ENCODE peak calls at places on chromosome 9, in six cellular contexts. One of them, this sample, is unnamed.

GRCh38 chr9:32881948-32882347 is 98.6 kb downstream of the TMEM215 start:
- DNase-seq in HCT116: no peak
- DNase-seq in fibroblast of mammary gland: no peak
- DNase-seq in upper lobe of right lung: no peak
- DNase-seq in mucosa of descending colon: no peak
- DNase-seq in hepatocyte: no peak
- DNase-seq in this sample: no peak

GRCh38 chr9:75615284-75615683 is 275.2 kb upstream of the PCSK5 start:
- DNase-seq in mucosa of descending colon: no peak
- DNase-seq in fibroblast of mammary gland: no peak
- DNase-seq in HCT116: no peak
- DNase-seq in upper lobe of right lung: no peak
- DNase-seq in hepatocyte: peak
- DNase-seq in this sample: no peak

GRCh38 chr9:124046189-124046588 is 34.6 kb downstream of the LHX2 start:
- DNase-seq in HCT116: no peak
- DNase-seq in upper lobe of right lung: no peak
- DNase-seq in fibroblast of mammary gland: no peak
- DNase-seq in mucosa of descending colon: no peak
- DNase-seq in hepatocyte: no peak
- DNase-seq in this sample: no peak

GRCh38 chr9:24127519-24127918 is 301.5 kb upstream of the ELAVL2 start:
- DNase-seq in upper lobe of right lung: no peak
- DNase-seq in mucosa of descending colon: no peak
- DNase-seq in fibroblast of mammary gland: no peak
- DNase-seq in HCT116: no peak
- DNase-seq in hepatocyte: no peak
- DNase-seq in this sample: no peak

GRCh38 chr9:91805031-91805430 is 145.0 kb downstream of the ROR2 start:
- DNase-seq in mucosa of descending colon: no peak
- DNase-seq in fibroblast of mammary gland: no peak
- DNase-seq in upper lobe of right lung: no peak
- DNase-seq in HCT116: no peak
- DNase-seq in hepatocyte: no peak
- DNase-seq in this sample: peak

GRCh38 chr9:121765021-121765950 is 113.9 kb downstream of the DAB2IP start:
- DNase-seq in fibroblast of mammary gland: peak
- DNase-seq in HCT116: no peak
- DNase-seq in hepatocyte: peak
- DNase-seq in upper lobe of right lung: no peak
- DNase-seq in mucosa of descending colon: peak
- DNase-seq in this sample: no peak

GRCh38 chr9:119844431-119844830 is 475.2 kb upstream of the BRINP1 start:
- DNase-seq in upper lobe of right lung: no peak
- DNase-seq in mucosa of descending colon: no peak
- DNase-seq in fibroblast of mammary gland: no peak
- DNase-seq in HCT116: no peak
- DNase-seq in hepatocyte: no peak
- DNase-seq in this sample: no peak

GRCh38 chr9:4739587-4740372 is 1.2 kb downstream of the AK3 start:
- DNase-seq in upper lobe of right lung: peak
- DNase-seq in fibroblast of mammary gland: peak
- DNase-seq in mucosa of descending colon: no peak
- DNase-seq in hepatocyte: peak
- DNase-seq in HCT116: no peak
- DNase-seq in this sample: no peak

GRCh38 chr9:132670816-132671371 is 630 bp downstream of the GTF3C4 start:
- DNase-seq in upper lobe of right lung: peak
- DNase-seq in mucosa of descending colon: peak
- DNase-seq in hepatocyte: peak
- DNase-seq in HCT116: no peak
- DNase-seq in fibroblast of mammary gland: peak
- DNase-seq in this sample: no peak

GRCh38 chr9:38178282-38178681 is 109.3 kb upstream of the SHB start:
- DNase-seq in upper lobe of right lung: no peak
- DNase-seq in mucosa of descending colon: no peak
- DNase-seq in HCT116: peak
- DNase-seq in fibroblast of mammary gland: no peak
- DNase-seq in hepatocyte: no peak
- DNase-seq in this sample: no peak

GRCh38 chr9:126609711-126610388 is 3.9 kb upstream of the LMX1B start:
- DNase-seq in mucosa of descending colon: no peak
- DNase-seq in upper lobe of right lung: peak
- DNase-seq in fibroblast of mammary gland: no peak
- DNase-seq in hepatocyte: no peak
- DNase-seq in HCT116: no peak
- DNase-seq in this sample: peak

GRCh38 chr9:119533509-119533908 is 164.3 kb upstream of the BRINP1 start:
- DNase-seq in hepatocyte: peak
- DNase-seq in mucosa of descending colon: no peak
- DNase-seq in fibroblast of mammary gland: no peak
- DNase-seq in upper lobe of right lung: no peak
- DNase-seq in HCT116: no peak
- DNase-seq in this sample: no peak

GRCh38 chr9:76759726-76760125 is 4.5 kb upstream of the PCA3 start:
- DNase-seq in fibroblast of mammary gland: no peak
- DNase-seq in mucosa of descending colon: peak
- DNase-seq in HCT116: no peak
- DNase-seq in upper lobe of right lung: no peak
- DNase-seq in hepatocyte: no peak
- DNase-seq in this sample: no peak

GRCh38 chr9:10282084-10282483 is 330.7 kb downstream of the PTPRD start:
- DNase-seq in hepatocyte: no peak
- DNase-seq in HCT116: no peak
- DNase-seq in mucosa of descending colon: no peak
- DNase-seq in upper lobe of right lung: no peak
- DNase-seq in fibroblast of mammary gland: no peak
- DNase-seq in this sample: no peak

GRCh38 chr9:92151691-92152393 is 36.6 kb upstream of the SPTLC1 start:
- DNase-seq in hepatocyte: peak
- DNase-seq in HCT116: no peak
- DNase-seq in mucosa of descending colon: no peak
- DNase-seq in upper lobe of right lung: no peak
- DNase-seq in fibroblast of mammary gland: peak
- DNase-seq in this sample: no peak

GRCh38 chr9:106075568-106075967 is 381.2 kb downstream of the TMEM38B start:
- DNase-seq in fibroblast of mammary gland: peak
- DNase-seq in mucosa of descending colon: no peak
- DNase-seq in HCT116: no peak
- DNase-seq in hepatocyte: no peak
- DNase-seq in upper lobe of right lung: no peak
- DNase-seq in this sample: no peak

GRCh38 chr9:95807326-95807947 is 68.1 kb upstream of the ERCC6L2 start:
- DNase-seq in mucosa of descending colon: no peak
- DNase-seq in HCT116: no peak
- DNase-seq in hepatocyte: peak
- DNase-seq in upper lobe of right lung: no peak
- DNase-seq in fibroblast of mammary gland: no peak
- DNase-seq in this sample: no peak

GRCh38 chr9:104682642-104683041 is 11.7 kb upstream of the OR13D1 start:
- DNase-seq in upper lobe of right lung: no peak
- DNase-seq in HCT116: peak
- DNase-seq in fibroblast of mammary gland: peak
- DNase-seq in mucosa of descending colon: no peak
- DNase-seq in hepatocyte: peak
- DNase-seq in this sample: no peak

GRCh38 chr9:764105-764524 is 77.4 kb upstream of the DMRT1 start:
- DNase-seq in hepatocyte: peak
- DNase-seq in mucosa of descending colon: no peak
- DNase-seq in upper lobe of right lung: no peak
- DNase-seq in HCT116: peak
- DNase-seq in fibroblast of mammary gland: peak
- DNase-seq in this sample: no peak

GRCh38 chr9:130537346-130538050 is 41.9 kb upstream of the FUBP3 start:
- DNase-seq in HCT116: no peak
- DNase-seq in hepatocyte: no peak
- DNase-seq in upper lobe of right lung: no peak
- DNase-seq in mucosa of descending colon: no peak
- DNase-seq in fibroblast of mammary gland: peak
- DNase-seq in this sample: no peak

GRCh38 chr9:135914921-135915320 is 7.6 kb upstream of the CAMSAP1 start:
- DNase-seq in mucosa of descending colon: no peak
- DNase-seq in upper lobe of right lung: peak
- DNase-seq in fibroblast of mammary gland: peak
- DNase-seq in HCT116: no peak
- DNase-seq in hepatocyte: no peak
- DNase-seq in this sample: peak

GRCh38 chr9:126464694-126465441 is 138.2 kb downstream of the MVB12B start:
- DNase-seq in hepatocyte: no peak
- DNase-seq in upper lobe of right lung: peak
- DNase-seq in fibroblast of mammary gland: no peak
- DNase-seq in mucosa of descending colon: no peak
- DNase-seq in HCT116: no peak
- DNase-seq in this sample: no peak

GRCh38 chr9:16030513-16031185 is 477.8 kb downstream of the CCDC171 start:
- DNase-seq in fibroblast of mammary gland: peak
- DNase-seq in upper lobe of right lung: no peak
- DNase-seq in hepatocyte: no peak
- DNase-seq in mucosa of descending colon: no peak
- DNase-seq in HCT116: peak
- DNase-seq in this sample: no peak

GRCh38 chr9:20357207-20357503 is 265.1 kb downstream of the MLLT3 start:
- DNase-seq in fibroblast of mammary gland: no peak
- DNase-seq in upper lobe of right lung: no peak
- DNase-seq in mucosa of descending colon: no peak
- DNase-seq in hepatocyte: no peak
- DNase-seq in HCT116: no peak
- DNase-seq in this sample: no peak

GRCh38 chr9:98771209-98771874 is 25.0 kb downstream of the ANKS6 start:
- DNase-seq in HCT116: no peak
- DNase-seq in hepatocyte: no peak
- DNase-seq in fibroblast of mammary gland: no peak
- DNase-seq in mucosa of descending colon: no peak
- DNase-seq in upper lobe of right lung: no peak
- DNase-seq in this sample: peak

GRCh38 chr9:98774746-98775145 is 21.6 kb downstream of the ANKS6 start:
- DNase-seq in fibroblast of mammary gland: peak
- DNase-seq in upper lobe of right lung: no peak
- DNase-seq in HCT116: no peak
- DNase-seq in hepatocyte: no peak
- DNase-seq in mucosa of descending colon: no peak
- DNase-seq in this sample: peak

GRCh38 chr9:98775831-98776441 is 20.4 kb downstream of the ANKS6 start:
- DNase-seq in fibroblast of mammary gland: peak
- DNase-seq in hepatocyte: peak
- DNase-seq in HCT116: peak
- DNase-seq in mucosa of descending colon: no peak
- DNase-seq in upper lobe of right lung: no peak
- DNase-seq in this sample: no peak

GRCh38 chr9:98772364-98773155 is 23.8 kb downstream of the ANKS6 start:
- DNase-seq in hepatocyte: no peak
- DNase-seq in mucosa of descending colon: no peak
- DNase-seq in fibroblast of mammary gland: no peak
- DNase-seq in upper lobe of right lung: no peak
- DNase-seq in HCT116: no peak
- DNase-seq in this sample: peak

GRCh38 chr9:98773721-98774120 is 22.6 kb downstream of the ANKS6 start:
- DNase-seq in mucosa of descending colon: no peak
- DNase-seq in upper lobe of right lung: no peak
- DNase-seq in HCT116: no peak
- DNase-seq in fibroblast of mammary gland: no peak
- DNase-seq in hepatocyte: no peak
- DNase-seq in this sample: peak
- TF ChIP-seq CTCF in mucosa of descending colon: no peak
- TF ChIP-seq CTCF in upper lobe of right lung: no peak
- TF ChIP-seq CTCF in HCT116: peak
- TF ChIP-seq CTCF in fibroblast of mammary gland: no peak
- TF ChIP-seq CTCF in hepatocyte: no peak
- TF ChIP-seq CTCF in this sample: no peak

GRCh38 chr9:134657666-134658377 is 16.2 kb downstream of the COL5A1 start:
- DNase-seq in HCT116: no peak
- DNase-seq in mucosa of descending colon: peak
- DNase-seq in hepatocyte: no peak
- DNase-seq in upper lobe of right lung: peak
- DNase-seq in fibroblast of mammary gland: no peak
- DNase-seq in this sample: peak

GRCh38 chr9:134655591-134656333 is 14.2 kb downstream of the COL5A1 start:
- DNase-seq in fibroblast of mammary gland: no peak
- DNase-seq in mucosa of descending colon: peak
- DNase-seq in HCT116: no peak
- DNase-seq in upper lobe of right lung: peak
- DNase-seq in hepatocyte: no peak
- DNase-seq in this sample: peak

GRCh38 chr9:134655101-134655500 is 13.5 kb downstream of the COL5A1 start:
- DNase-seq in fibroblast of mammary gland: no peak
- DNase-seq in hepatocyte: no peak
- DNase-seq in upper lobe of right lung: peak
- DNase-seq in HCT116: no peak
- DNase-seq in mucosa of descending colon: peak
- DNase-seq in this sample: peak

GRCh38 chr9:134658378-134658955 is 16.9 kb downstream of the COL5A1 start:
- DNase-seq in upper lobe of right lung: peak
- DNase-seq in fibroblast of mammary gland: no peak
- DNase-seq in hepatocyte: no peak
- DNase-seq in HCT116: no peak
- DNase-seq in mucosa of descending colon: peak
- DNase-seq in this sample: peak

GRCh38 chr9:134656334-134657034 is 14.9 kb downstream of the COL5A1 start:
- DNase-seq in upper lobe of right lung: peak
- DNase-seq in mucosa of descending colon: no peak
- DNase-seq in fibroblast of mammary gland: peak
- DNase-seq in HCT116: peak
- DNase-seq in hepatocyte: no peak
- DNase-seq in this sample: peak
- TF ChIP-seq CTCF in upper lobe of right lung: no peak
- TF ChIP-seq CTCF in mucosa of descending colon: no peak
- TF ChIP-seq CTCF in fibroblast of mammary gland: peak
- TF ChIP-seq CTCF in HCT116: peak
- TF ChIP-seq CTCF in hepatocyte: peak
- TF ChIP-seq CTCF in this sample: peak

GRCh38 chr9:113337714-113338113 is 2.4 kb downstream of the WDR31 start:
- DNase-seq in mucosa of descending colon: no peak
- DNase-seq in HCT116: no peak
- DNase-seq in fibroblast of mammary gland: no peak
- DNase-seq in hepatocyte: no peak
- DNase-seq in upper lobe of right lung: no peak
- DNase-seq in this sample: no peak
- TF ChIP-seq CTCF in mucosa of descending colon: no peak
- TF ChIP-seq CTCF in HCT116: no peak
- TF ChIP-seq CTCF in fibroblast of mammary gland: no peak
- TF ChIP-seq CTCF in hepatocyte: no peak
- TF ChIP-seq CTCF in upper lobe of right lung: no peak
- TF ChIP-seq CTCF in this sample: no peak

DNA sequence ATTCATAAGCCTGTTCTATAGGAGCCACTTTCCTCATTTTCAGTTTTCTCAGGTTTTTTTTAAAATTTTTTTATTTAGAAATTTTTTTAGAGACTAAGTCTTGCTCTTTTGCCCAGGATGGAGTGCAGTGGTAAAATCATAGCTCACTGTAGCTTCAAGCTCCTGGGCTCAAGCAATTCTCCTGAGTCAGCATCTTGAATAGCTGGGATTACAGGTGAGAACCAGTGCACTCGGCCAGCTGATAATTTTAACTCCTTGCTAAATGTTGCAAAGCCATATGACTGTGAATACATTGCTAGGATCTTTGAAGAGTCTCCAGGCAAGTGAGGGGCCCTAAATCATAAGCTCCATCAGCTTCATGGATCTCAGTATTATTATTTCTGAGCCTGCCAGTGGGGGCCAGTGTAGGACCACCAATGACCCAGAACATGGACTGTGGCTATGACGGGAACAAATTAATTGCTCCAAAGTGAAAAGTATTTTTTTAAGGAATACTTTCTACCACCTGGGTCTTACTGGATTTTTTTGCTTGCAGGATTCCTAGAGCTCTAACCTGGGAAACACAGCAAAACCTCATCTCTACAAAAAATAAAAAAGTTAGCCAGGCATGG is 5.7 kb upstream of the GAPVD1 start:
- DNase-seq in upper lobe of right lung: no peak
- DNase-seq in mucosa of descending colon: no peak
- DNase-seq in HCT116: no peak
- DNase-seq in fibroblast of mammary gland: no peak
- DNase-seq in hepatocyte: peak
- DNase-seq in this sample: no peak
- TF ChIP-seq CTCF in upper lobe of right lung: peak
- TF ChIP-seq CTCF in mucosa of descending colon: no peak
- TF ChIP-seq CTCF in HCT116: peak
- TF ChIP-seq CTCF in fibroblast of mammary gland: peak
- TF ChIP-seq CTCF in hepatocyte: peak
- TF ChIP-seq CTCF in this sample: peak

This sample was measured in chondrocyte.